ENCODE peak calls at places on chromosomes 13 and 19, in eight cellular contexts. R is CD8-positive, alpha-beta T cell; F is tibial artery; G is lower lobe of right lung; J is CD8-positive, alpha-beta memory T cell; C is SK-N-SH; K is heart left ventricle; L is left ventricle myocardium inferior. E is an unnamed sample.

GRCh38 chr19:43437712-43438111 is 23.0 kb downstream of the TEX101 start:
- DNase-seq in R (no peak), F (no peak), G (no peak), J (no peak), C (no peak), K (no peak), L (no peak), E (no peak)

GRCh38 chr13:72586519-72586918 is 140.9 kb downstream of the MZT1 start:
- DNase-seq in R (no peak), F (no peak), G (no peak), J (no peak), C (no peak), K (no peak), L (no peak), E (no peak)

GRCh38 chr13:46629811-46630413 is 76.9 kb downstream of the LRCH1 start:
- DNase-seq in R (no peak), F (no peak), G (no peak), J (no peak), C (peak; percentile 49), K (no peak), L (no peak), E (no peak)

GRCh38 chr19:42528354-42529247 is at the start of gene CEACAM1:
- DNase-seq in R (peak; percentile 44), F (no peak), G (peak; percentile 71), J (no peak), C (no peak), K (peak; percentile 43), L (no peak), E (peak; percentile 30)

GRCh38 chr13:71368301-71368700 is 498.7 kb downstream of the DACH1 start:
- DNase-seq in R (no peak), F (no peak), G (no peak), J (no peak), C (peak; percentile 7), K (no peak), L (no peak), E (no peak)

GRCh38 chr19:33212773-33213172 is 12.9 kb downstream of the SLC7A10 start:
- DNase-seq in R (no peak), F (no peak), G (no peak), J (no peak), C (peak; percentile 25), K (no peak), L (no peak), E (no peak)

GRCh38 chr13:40023608-40024577 is 368.4 kb downstream of the COG6 start:
- DNase-seq in R (no peak), F (no peak), G (no peak), J (no peak), C (no peak), K (no peak), L (no peak), E (no peak)

GRCh38 chr19:48102870-48103751 is 7.5 kb downstream of the PLA2G4C start:
- DNase-seq in R (peak; percentile 35), F (no peak), G (no peak), J (peak; percentile 5), C (peak; percentile 70), K (no peak), L (no peak), E (no peak)

GRCh38 chr13:110869231-110869804 is 45.6 kb downstream of the ANKRD10 start:
- DNase-seq in R (no peak), F (no peak), G (no peak), J (no peak), C (no peak), K (peak; percentile 46), L (no peak), E (peak; percentile 61)

GRCh38 chr13:94858856-94859811 is 146.8 kb upstream of the SOX21 start:
- DNase-seq in R (no peak), F (peak; percentile 68), G (peak; percentile 64), J (no peak), C (no peak), K (peak; percentile 40), L (peak; percentile 67), E (peak; percentile 66)

GRCh38 chr19:46351241-46352041 is 4.6 kb downstream of the PPP5C start:
- DNase-seq in R (peak; percentile 25), F (peak; percentile 65), G (peak; percentile 85), J (no peak), C (no peak), K (no peak), L (no peak), E (no peak)

GRCh38 chr13:46386426-46386995 is 541 bp downstream of the RUBCNL start:
- DNase-seq in R (no peak), F (no peak), G (no peak), J (no peak), C (peak; percentile 33), K (no peak), L (peak; percentile 15), E (no peak)

GRCh38 chr13:29452773-29453574 is 142.5 kb downstream of the SLC7A1 start:
- DNase-seq in R (no peak), F (no peak), G (no peak), J (no peak), C (peak; percentile 56), K (no peak), L (no peak), E (no peak)

GRCh38 chr13:95643814-95644598 is 500 bp downstream of the DZIP1 start:
- DNase-seq in R (no peak), F (peak; percentile 26), G (no peak), J (no peak), C (peak; percentile 80), K (peak; percentile 22), L (peak; percentile 18), E (peak; percentile 24)

GRCh38 chr19:33096005-33096404 is 15.0 kb downstream of the GPATCH1 start:
- DNase-seq in R (no peak), F (no peak), G (no peak), J (no peak), C (no peak), K (no peak), L (no peak), E (no peak)

GRCh38 chr13:27830010-27830409 is 37.7 kb downstream of the GSX1 start:
- DNase-seq in R (peak; percentile 58), F (no peak), G (peak; percentile 71), J (peak; percentile 51), C (peak; percentile 86), K (peak; percentile 38), L (peak; percentile 38), E (peak; percentile 48)

GRCh38 chr19:49409441-49410029 is 13.7 kb downstream of the PTH2 start:
- DNase-seq in R (peak; percentile 30), F (no peak), G (no peak), J (no peak), C (no peak), K (no peak), L (no peak), E (no peak)

GRCh38 chr19:54674021-54674617 is 11.3 kb downstream of the LILRB4 start:
- DNase-seq in R (no peak), F (no peak), G (no peak), J (no peak), C (peak; percentile 24), K (no peak), L (no peak), E (no peak)

GRCh38 chr13:19864339-19865309 is 1.2 kb upstream of the ZMYM5 start:
- DNase-seq in R (peak; percentile 75), F (peak; percentile 68), G (peak; percentile 71), J (peak; percentile 57), C (peak; percentile 64), K (peak; percentile 63), L (peak; percentile 45), E (peak; percentile 61)

DNA sequence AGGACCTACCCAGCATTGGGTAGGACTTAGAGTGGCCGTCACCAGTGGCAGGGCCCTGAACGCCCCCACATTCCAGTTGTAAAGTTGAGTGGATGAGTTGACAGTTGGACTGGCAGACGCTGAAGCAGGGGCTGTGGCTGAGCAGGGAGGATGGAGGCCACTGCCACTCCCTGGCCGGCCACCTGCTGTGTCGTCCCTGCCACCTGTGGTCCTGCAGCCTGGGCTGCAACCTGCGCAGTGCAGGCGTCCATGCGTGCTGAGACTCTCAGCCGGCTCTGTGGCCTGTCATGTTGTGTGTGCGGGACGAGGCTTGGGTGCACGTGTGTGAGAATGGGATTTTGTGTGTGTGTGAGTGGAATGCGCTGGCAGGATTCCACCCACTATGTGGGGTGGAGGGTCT is 80.8 kb downstream of the SCGB2B2 start:
- DNase-seq in R (no peak), F (no peak), G (no peak), J (no peak), C (no peak), K (no peak), L (no peak), E (no peak)
- H3K9me3 ChIP-seq in R (no peaks in the 10 kb centered on the region), F (no peaks in the 10 kb centered on the region), G (no peaks in the 10 kb centered on the region), J (no peaks in the 10 kb centered on the region), C (no peaks in the 10 kb centered on the region), K (no peaks in the 10 kb centered on the region), L (no peaks in the 10 kb centered on the region), E (no peaks in the 10 kb centered on the region)

DNA sequence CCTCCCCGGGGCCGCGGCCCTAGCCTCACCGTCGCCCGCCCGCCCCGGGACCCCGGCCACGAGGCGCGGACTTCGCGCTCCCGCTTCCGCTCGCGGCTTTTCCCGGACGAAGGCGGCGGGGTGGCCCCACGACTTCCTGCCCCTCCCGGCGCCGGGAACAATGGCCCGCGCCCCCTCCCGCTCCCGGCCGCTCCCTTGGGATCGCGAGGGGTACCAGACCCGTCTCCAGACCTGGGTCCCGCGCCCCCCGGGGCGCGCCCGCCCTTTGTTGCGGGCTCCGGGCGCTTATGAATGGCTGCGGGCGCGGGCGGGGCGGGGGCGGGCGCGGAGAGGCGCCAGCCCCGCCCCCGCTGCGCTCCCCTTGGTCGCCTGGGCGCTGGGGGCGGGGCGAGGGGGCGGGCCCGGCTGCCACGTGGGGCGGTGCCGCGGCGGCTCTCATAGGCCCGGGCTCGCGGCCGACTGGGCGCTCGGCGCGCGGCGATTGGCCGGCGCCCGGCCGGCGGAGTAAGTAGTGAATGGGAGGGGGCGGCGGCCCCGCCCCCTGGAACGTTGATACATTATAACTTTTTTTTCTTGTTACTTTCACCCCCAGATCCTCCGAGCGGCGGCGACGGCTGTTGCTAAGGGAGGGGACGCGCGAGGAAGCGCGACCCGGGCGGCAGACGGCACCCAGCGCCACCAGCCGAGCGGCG is 1.1 kb downstream of the MIDN start:
- DNase-seq in R (peak; percentile 89), F (peak; percentile 97), G (peak; percentile 97), J (peak; percentile 92), C (peak; percentile 92), K (peak; percentile 94), L (peak; percentile 95), E (peak; percentile 91)
- H3K4me1 ChIP-seq in R (peaks cover 31% of the 10 kb centered on the region), F (peaks cover 11% of the 10 kb centered on the region), G (peaks cover 51% of the 10 kb centered on the region), J (peaks cover 32% of the 10 kb centered on the region), C (peaks cover 38% of the 10 kb centered on the region), K (peaks cover 58% of the 10 kb centered on the region), L (peaks cover 85% of the 10 kb centered on the region), E (peaks cover 75% of the 10 kb centered on the region)

GRCh38 chr19:41239961-41240574 is 21.0 kb downstream of the AXL start:
- DNase-seq in R (no peak), F (no peak), G (no peak), J (no peak), C (no peak), K (no peak), L (no peak), E (no peak)
- H3K36me3 ChIP-seq in R (no peaks in the 10 kb centered on the region), F (peaks cover 95% of the 10 kb centered on the region), G (peaks cover 66% of the 10 kb centered on the region), J (no peaks in the 10 kb centered on the region), C (peaks cover 82% of the 10 kb centered on the region), K (peaks cover 53% of the 10 kb centered on the region), L (peaks cover 31% of the 10 kb centered on the region), E (no peaks in the 10 kb centered on the region)

DNA sequence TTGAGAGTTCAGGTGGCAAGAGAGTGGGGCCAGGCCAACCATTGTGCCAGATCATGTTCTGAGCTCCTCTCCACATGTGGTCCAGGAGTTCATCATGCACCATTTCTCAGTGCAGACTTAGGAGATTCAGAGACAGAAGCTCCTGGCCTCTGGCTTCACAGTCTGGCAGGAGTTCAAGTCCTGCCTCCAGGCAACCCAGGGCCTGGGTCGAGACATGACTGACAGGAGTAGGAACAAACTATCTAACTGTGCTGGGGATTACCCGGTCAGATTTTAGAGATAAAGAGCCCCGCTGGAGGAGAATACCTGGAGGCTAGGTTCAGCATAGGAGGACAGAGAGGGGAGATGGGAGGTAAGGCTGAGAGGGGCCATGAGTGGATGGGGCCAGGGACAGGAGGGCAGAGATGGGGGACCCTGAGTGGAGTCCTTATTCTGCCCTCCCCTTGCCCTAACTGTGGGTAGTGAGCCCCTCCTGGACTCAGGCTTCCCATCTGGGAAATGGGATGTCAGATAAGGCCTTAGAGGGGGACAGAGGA is 906 bp upstream of the CYP4F11 start:
- DNase-seq in R (no peak), F (no peak), G (no peak), J (no peak), C (no peak), K (no peak), L (no peak), E (no peak)
- H3K9me3 ChIP-seq in R (no peaks in the 10 kb centered on the region), F (peaks cover 6% of the 10 kb centered on the region), G (no peaks in the 10 kb centered on the region), J (no peaks in the 10 kb centered on the region), C (no peaks in the 10 kb centered on the region), K (peaks cover 5% of the 10 kb centered on the region), L (peaks cover 5% of the 10 kb centered on the region), E (no peaks in the 10 kb centered on the region)